ENCODE peak calls at places on chromosomes 3 and 15, in four cellular contexts. X, Z, E and P are unnamed samples.

GRCh38 chr3:13186416-13186815 is 113.2 kb upstream of the IQSEC1 start:
- DNase-seq in X (no peak), Z (no peak), E (no peak), P (no peak)

GRCh38 chr3:153591566-153592221 is 429.7 kb downstream of the RAP2B start:
- DNase-seq in X (no peak), Z (no peak), E (no peak), P (no peak)

GRCh38 chr3:174436367-174436766 is 422.8 kb upstream of the NAALADL2 start:
- DNase-seq in X (no peak), Z (no peak), E (no peak), P (no peak)

GRCh38 chr3:180548050-180548449 is 53.9 kb upstream of the TTC14 start:
- DNase-seq in X (peak; percentile 6), Z (peak; percentile 9), E (peak; percentile 1), P (no peak)

GRCh38 chr3:141489184-141489583 is 2.4 kb downstream of the RASA2 start:
- DNase-seq in X (no peak), Z (no peak), E (no peak), P (no peak)

GRCh38 chr15:33789141-33789540 is 179.2 kb upstream of the CHRM5 start:
- DNase-seq in X (peak; percentile 75), Z (no peak), E (peak; percentile 47), P (no peak)

GRCh38 chr3:188634285-188634684 is 480.3 kb downstream of the LPP start:
- DNase-seq in X (no peak), Z (no peak), E (no peak), P (no peak)

GRCh38 chr3:197495999-197496745 is 59.6 kb downstream of the BDH1 start:
- DNase-seq in X (no peak), Z (no peak), E (no peak), P (no peak)

GRCh38 chr3:12954891-12955650 is 113.7 kb upstream of the RPL32 start:
- DNase-seq in X (peak; percentile 52), Z (no peak), E (no peak), P (no peak)

GRCh38 chr15:101014921-101015841 is 96.0 kb downstream of the LRRK1 start:
- DNase-seq in X (no peak), Z (peak; percentile 60), E (no peak), P (no peak)

GRCh38 chr15:83306561-83306960 is 22.1 kb upstream of the BNC1 start:
- DNase-seq in X (no peak), Z (no peak), E (no peak), P (no peak)

GRCh38 chr3:23611737-23612295 is 193.9 kb upstream of the UBE2E1 start:
- DNase-seq in X (peak; percentile 55), Z (peak; percentile 72), E (peak; percentile 33), P (no peak)

GRCh38 chr15:90564109-90564508 is 34.4 kb downstream of the CRTC3 start:
- DNase-seq in X (no peak), Z (no peak), E (no peak), P (no peak)

GRCh38 chr15:81069356-81069755 is 64.7 kb upstream of the CFAP161 start:
- DNase-seq in X (no peak), Z (no peak), E (no peak), P (no peak)

GRCh38 chr3:126159476-126159875 is 20.9 kb downstream of the ALDH1L1 start:
- DNase-seq in X (no peak), Z (no peak), E (no peak), P (no peak)

GRCh38 chr3:108441528-108441927 is 68.9 kb downstream of the MYH15 start:
- DNase-seq in X (no peak), Z (no peak), E (no peak), P (no peak)

GRCh38 chr3:15708882-15709677 is 88.7 kb downstream of the ANKRD28 start:
- DNase-seq in X (no peak), Z (peak; percentile 89), E (peak; percentile 79), P (peak; percentile 17)

GRCh38 chr15:45677797-45678196 is 43.0 kb downstream of the SQOR start:
- DNase-seq in X (no peak), Z (no peak), E (no peak), P (no peak)

GRCh38 chr15:100860829-100861510 is 18.7 kb upstream of the ALDH1A3 start:
- DNase-seq in X (no peak), Z (no peak), E (no peak), P (no peak)

GRCh38 chr3:129745253-129745652 is 138.8 kb upstream of the PLXND1 start:
- DNase-seq in X (peak; percentile 40), Z (peak; percentile 33), E (peak; percentile 47), P (no peak)